ENCODE peak calls at places on chromosomes 1 and 21, in ten cellular contexts. I is ecto neural progenitor cell; S is activated CD4-positive, alpha-beta T cell treated with anti-CD3 and anti-CD28 coated beads, Interleukin-2, amount 50 U/mL, for 1 hour; W is pancreas; F is activated T-cell treated with anti-CD3 and anti-CD28 coated beads, Interleukin-2, amount 50 U/mL, for 72 hours; Q is fibroblast of mammary gland; J is LoVo; M is NCI-H2081 treated with DMSO at 0.1 percent for 48 hours; Z is activated gamma-delta T cell treated with Interleukin-2 at 50 U/mL for 16 hours; U is activated CD8-positive, alpha-beta memory T cell treated with anti-CD3 and anti-CD28 coated beads for 24 hours. X is an unnamed sample.

GRCh38 chr1:45971335-45971734 is 161.1 kb downstream of the PIK3R3 start:
- DNase-seq in I (no peak), S (no peak), W (no peak), F (no peak), Q (no peak), J (no peak), M (no peak), Z (no peak), U (no peak), X (no peak)

GRCh38 chr1:165631403-165632151 is 543 bp downstream of the MGST3 start:
- DNase-seq in I (peak; percentile 73), S (peak; percentile 20), W (peak; percentile 36), F (peak; percentile 75), Q (peak; percentile 90), J (peak; percentile 76), M (no peak), Z (peak; percentile 23), U (peak; percentile 75), X (peak; percentile 46)

GRCh38 chr1:228102791-228103620 is at the start of gene C1orf35:
- DNase-seq in I (peak; percentile 99), S (peak; percentile 94), W (peak; percentile 90), F (peak; percentile 95), Q (peak; percentile 88), J (peak; percentile 92), M (peak; percentile 79), Z (peak; percentile 92), U (peak; percentile 98), X (peak; percentile 94)

GRCh38 chr1:163673756-163674155 is 352.0 kb downstream of the NUF2 start:
- DNase-seq in I (no peak), S (no peak), W (no peak), F (no peak), Q (peak; percentile 65), J (no peak), M (no peak), Z (no peak), U (no peak), X (no peak)

GRCh38 chr1:67688526-67689219 is 3.7 kb downstream of the GADD45A start:
- DNase-seq in I (no peak), S (no peak), W (no peak), F (no peak), Q (no peak), J (peak; percentile 11), M (no peak), Z (no peak), U (no peak), X (no peak)

GRCh38 chr1:183804382-183804781 is 538 bp upstream of the RGL1 start:
- DNase-seq in I (peak; percentile 56), S (no peak), W (no peak), F (no peak), Q (no peak), J (no peak), M (no peak), Z (no peak), U (no peak), X (peak; percentile 7)

GRCh38 chr1:3762151-3762872 is 10.1 kb downstream of the CCDC27 start:
- DNase-seq in I (no peak), S (no peak), W (no peak), F (no peak), Q (no peak), J (no peak), M (no peak), Z (no peak), U (no peak), X (no peak)

GRCh38 chr21:34276711-34277425 is 86.9 kb upstream of the KCNE2 start:
- DNase-seq in I (no peak), S (no peak), W (no peak), F (peak; percentile 69), Q (peak; percentile 31), J (no peak), M (no peak), Z (no peak), U (no peak), X (no peak)

GRCh38 chr1:204520834-204521709 is 4.9 kb downstream of the MDM4 start:
- DNase-seq in I (no peak), S (peak; percentile 57), W (no peak), F (peak; percentile 58), Q (peak; percentile 84), J (peak; percentile 46), M (no peak), Z (peak; percentile 57), U (no peak), X (no peak)

X was measured in neural crest cell.